ENCODE peak calls at places on chromosomes 6 and 20, in eight cellular contexts. T is GM12865; X is AG04450; E is HT1080; L is neural progenitor cell; Z is activated CD4-positive, alpha-beta T cell treated with anti-CD3 and anti-CD28 coated beads for 4 hours; P is endodermal cell; Q is psoas muscle. H is an unnamed sample.
A peak's percentile ranks its signal among the peaks of the same experiment; 100 is the strongest.

GRCh38 chr20:21289651-21290050 is 13.5 kb upstream of the XRN2 start:
- DNase-seq in T (no peak), X (no peak), E (no peak), L (no peak), Z (no peak), P (no peak), Q (no peak), H (no peak)

GRCh38 chr20:40658509-40658908 is 30.5 kb downstream of the MAFB start:
- DNase-seq in T (no peak), X (no peak), E (no peak), L (no peak), Z (no peak), P (no peak), Q (no peak), H (no peak)

GRCh38 chr6:8079116-8079515 is 14.9 kb upstream of the BLOC1S5 start:
- DNase-seq in T (no peak), X (no peak), E (no peak), L (no peak), Z (no peak), P (no peak), Q (no peak), H (no peak)

GRCh38 chr20:24059174-24059573 is 70.6 kb upstream of the GGTLC1 start:
- DNase-seq in T (no peak), X (no peak), E (no peak), L (no peak), Z (no peak), P (no peak), Q (no peak), H (no peak)

GRCh38 chr20:48335421-48336090 is 492.2 kb downstream of the PREX1 start:
- DNase-seq in T (no peak), X (no peak), E (no peak), L (no peak), Z (no peak), P (peak; percentile 5), Q (no peak), H (peak; percentile 49)

GRCh38 chr6:5260661-5261544 is at the start of the genes FARS2 and LYRM4:
- DNase-seq in T (peak; percentile 93), X (peak; percentile 44), E (peak; percentile 87), L (peak; percentile 95), Z (peak; percentile 91), P (peak; percentile 97), Q (peak; percentile 92), H (peak; percentile 93)

GRCh38 chr6:22828179-22829062 is 259.1 kb downstream of the HDGFL1 start:
- DNase-seq in T (peak; percentile 39), X (peak; percentile 80), E (peak; percentile 89), L (peak; percentile 75), Z (no peak), P (peak; percentile 81), Q (no peak), H (no peak)

GRCh38 chr20:6007094-6007528 is 46.7 kb downstream of the LRRN4 start:
- DNase-seq in T (peak; percentile 4), X (no peak), E (no peak), L (peak; percentile 9), Z (no peak), P (no peak), Q (no peak), H (no peak)

GRCh38 chr6:142566628-142567396 is 265.0 kb downstream of the ADGRG6 start:
- DNase-seq in T (peak; percentile 64), X (peak; percentile 7), E (peak; percentile 65), L (peak; percentile 63), Z (peak; percentile 71), P (peak; percentile 93), Q (no peak), H (no peak)

GRCh38 chr6:9095671-9096260 is 660.4 kb upstream of the SLC35B3 start:
- DNase-seq in T (no peak), X (no peak), E (no peak), L (peak; percentile 71), Z (no peak), P (no peak), Q (no peak), H (no peak)

GRCh38 chr6:138769102-138769676 is 4.4 kb upstream of the CCDC28A start:
- DNase-seq in T (no peak), X (no peak), E (no peak), L (no peak), Z (no peak), P (no peak), Q (no peak), H (no peak)

GRCh38 chr6:6218246-6219085 is 102.0 kb downstream of the F13A1 start:
- DNase-seq in T (no peak), X (no peak), E (peak; percentile 61), L (no peak), Z (no peak), P (peak; percentile 57), Q (peak; percentile 18), H (no peak)

GRCh38 chr6:21348462-21349195 is 244.9 kb upstream of the SOX4 start:
- DNase-seq in T (no peak), X (peak; percentile 23), E (peak; percentile 75), L (peak; percentile 29), Z (no peak), P (peak; percentile 85), Q (peak; percentile 39), H (no peak)